ENCODE peak calls at places on chromosomes 2 and 18, in nine cellular contexts. X is esophagus squamous epithelium, I is epithelial cell of esophagus, H is dorsolateral prefrontal cortex, R is heart right ventricle, Z is Peyer's patch, A is A549, U is cardiac fibroblast, K is foreskin fibroblast. O is an unnamed sample.

GRCh38 chr2:101793277-101793969 is 95.9 kb downstream of the MAP4K4 start:
- DNase-seq in U (no peak), H (peak; percentile 64), A (peak; percentile 30), K (peak; percentile 53), R (no peak), I (no peak), Z (no peak), X (no peak), O (no peak)

GRCh38 chr2:106995560-106995959 is 109.6 kb upstream of the ST6GAL2 start:
- DNase-seq in Z (no peak), U (peak; percentile 52), H (no peak), X (no peak), K (no peak), I (no peak), A (no peak), R (no peak), O (no peak)

GRCh38 chr18:67035026-67035425 is 431.1 kb upstream of the CDH19 start:
- DNase-seq in K (no peak), X (no peak), U (no peak), R (no peak), A (no peak), H (no peak), Z (no peak), I (peak; percentile 40), O (no peak)

GRCh38 chr18:55884498-55884897 is 296.5 kb upstream of the TCF4 start:
- DNase-seq in X (no peak), I (no peak), R (no peak), K (no peak), U (no peak), Z (no peak), H (no peak), A (no peak), O (no peak)

GRCh38 chr18:67183398-67183797 is 333.1 kb downstream of the DSEL start:
- DNase-seq in H (no peak), Z (no peak), R (no peak), X (no peak), I (no peak), A (no peak), U (no peak), K (no peak), O (no peak)

GRCh38 chr2:220228310-220229006 is 601.0 kb downstream of the SLC4A3 start:
- DNase-seq in X (no peak), A (peak; percentile 97), H (no peak), U (peak; percentile 93), K (peak; percentile 98), R (no peak), Z (no peak), I (peak; percentile 82), O (peak; percentile 85)

GRCh38 chr18:70578480-70578879 is 289.6 kb downstream of the SOCS6 start:
- DNase-seq in R (no peak), Z (no peak), U (no peak), K (no peak), X (no peak), I (no peak), A (peak; percentile 3), H (no peak), O (no peak)

GRCh38 chr2:154963509-154963908 is 265.0 kb downstream of the KCNJ3 start:
- DNase-seq in Z (no peak), X (no peak), H (no peak), U (no peak), K (no peak), I (no peak), A (no peak), R (no peak), O (no peak)

GRCh38 chr2:45612741-45613140 is 1.7 kb upstream of the SRBD1 start:
- DNase-seq in U (peak; percentile 43), I (peak; percentile 42), X (no peak), Z (no peak), K (peak; percentile 62), R (no peak), H (no peak), A (peak; percentile 42), O (no peak)

GRCh38 chr2:206442516-206442853 is 847 bp upstream of the ADAM23 start:
- DNase-seq in K (peak; percentile 30), A (no peak), X (no peak), H (no peak), R (no peak), Z (no peak), U (no peak), I (no peak), O (no peak)
- H3K4me3 ChIP-seq in K (peak overlapping the region; percentile 46), A (peak overlapping the region; percentile 52), X (peak overlapping the region; percentile 76), H (peak overlapping the region; percentile 75), R (peak overlapping the region; percentile 62), Z (peak overlapping the region; percentile 65), U (peak overlapping the region; percentile 46), I (no peak overlapping the region), O (no peak overlapping the region)

GRCh38 chr2:176637134-176637496 is 367.9 kb downstream of the MTX2 start:
- DNase-seq in I (no peak), X (no peak), U (no peak), A (no peak), K (no peak), H (no peak), R (no peak), Z (no peak), O (no peak)

GRCh38 chr2:176636376-176636775 is 367.1 kb downstream of the MTX2 start:
- DNase-seq in I (no peak), H (no peak), X (no peak), K (no peak), U (no peak), Z (no peak), R (no peak), A (no peak), O (no peak)

GRCh38 chr2:176639016-176639343 is 369.7 kb downstream of the MTX2 start:
- DNase-seq in A (no peak), H (no peak), I (no peak), U (no peak), Z (no peak), X (no peak), R (no peak), K (no peak), O (no peak)

GRCh38 chr2:176638167-176639015 is 369.1 kb downstream of the MTX2 start:
- DNase-seq in Z (peak; percentile 81), U (peak; percentile 65), I (peak; percentile 59), A (peak; percentile 69), H (peak; percentile 75), R (peak; percentile 70), X (no peak), K (peak; percentile 86), O (no peak)

DNA sequence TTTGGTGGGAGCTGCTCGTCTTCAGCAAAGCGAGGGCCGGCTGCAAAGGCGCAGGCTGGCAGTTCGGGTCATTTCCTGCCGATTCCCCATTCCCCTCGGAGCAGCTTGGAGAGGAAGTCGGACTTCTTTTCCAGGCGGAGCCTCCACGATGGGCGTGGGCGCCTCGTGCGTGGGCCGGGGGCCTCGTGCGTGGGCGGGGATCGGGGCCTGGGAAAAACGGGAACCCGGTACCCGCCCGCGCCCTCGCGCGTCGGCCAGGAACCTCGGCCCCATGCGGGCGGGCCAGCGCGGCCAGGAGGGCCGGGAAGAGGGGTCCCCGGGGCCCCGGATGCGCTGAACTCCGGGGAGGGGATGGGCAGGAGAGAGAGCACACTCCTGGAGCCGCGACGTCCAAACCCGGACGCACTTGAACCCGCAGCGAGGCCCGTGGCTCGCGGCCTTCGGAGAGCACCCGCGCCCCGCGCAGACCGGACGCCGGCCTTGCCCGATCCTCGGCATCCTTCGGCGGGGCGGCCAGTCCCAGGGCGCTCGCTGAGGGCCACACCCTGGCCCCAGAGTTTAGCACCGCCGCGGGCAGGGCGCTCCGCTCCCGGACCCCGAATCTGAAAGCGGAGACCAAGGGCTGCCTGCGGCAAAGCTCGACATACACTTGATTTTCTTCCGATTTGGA is 368.4 kb downstream of the MTX2 start:
- DNase-seq in H (no peak), A (peak; percentile 75), X (no peak), U (peak; percentile 25), I (peak; percentile 21), K (peak; percentile 58), R (peak; percentile 34), Z (peak; percentile 52), O (peak; percentile 66)
- TF ChIP-seq CTCF in H (no peak), A (no peak), X (no peak), U (no peak), I (no peak), K (no peak), R (no peak), Z (no peak), O (no peak)

GRCh38 chr2:233353101-233353768 is 1.1 kb upstream of the DGKD start:
- DNase-seq in K (no peak), A (no peak), I (no peak), Z (peak; percentile 77), H (no peak), U (no peak), R (no peak), X (no peak), O (no peak)
- H3K4me3 ChIP-seq in K (no peak overlapping the region), A (peak overlapping the region; percentile 33), I (no peak overlapping the region), Z (peak overlapping the region; percentile 49), H (peak overlapping the region; percentile 62), U (no peak overlapping the region), R (peak overlapping the region; percentile 54), X (peak overlapping the region; percentile 79), O (no peak overlapping the region)

DNA sequence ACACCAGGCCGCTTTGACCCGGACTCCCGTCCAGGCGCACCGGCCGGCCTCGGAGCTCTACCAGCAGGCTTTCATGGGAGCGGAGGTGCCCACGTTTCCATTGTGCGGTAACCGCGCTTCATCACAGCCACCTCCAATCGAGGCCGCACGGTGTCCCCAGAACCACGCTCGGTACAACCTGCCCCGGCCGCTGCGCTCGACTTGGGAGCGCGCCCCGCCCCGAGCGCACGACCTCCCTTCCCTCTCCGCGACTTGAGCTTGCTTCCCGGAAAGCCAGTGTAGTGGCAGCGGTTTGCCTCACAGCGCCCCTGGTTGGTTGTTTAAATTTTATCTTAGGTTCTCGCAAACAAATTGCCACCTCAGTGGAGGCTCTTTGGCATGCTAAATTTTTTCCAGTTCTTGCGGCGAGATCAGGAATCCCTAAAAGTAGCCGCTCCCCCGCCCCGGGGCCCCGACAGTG is 329 bp upstream of the CYP1B1 start:
- DNase-seq in I (peak; percentile 82), X (peak; percentile 8), H (no peak), Z (peak; percentile 71), U (peak; percentile 88), R (peak; percentile 74), A (peak; percentile 93), K (peak; percentile 92), O (peak; percentile 70)
- TF ChIP-seq CTCF in I (peak; percentile 43), X (no peak), H (peak; percentile 7), Z (peak; percentile 36), U (peak; percentile 40), R (peak; percentile 24), A (no peak), K (peak; percentile 27), O (peak; percentile 69)

GRCh38 chr2:216371756-216372702 is at the start of gene MARCHF4:
- DNase-seq in K (peak; percentile 95), Z (peak; percentile 56), X (no peak), I (peak; percentile 82), R (peak; percentile 78), H (peak; percentile 74), A (peak; percentile 78), U (peak; percentile 90), O (peak; percentile 88)
- H3K4me3 ChIP-seq in K (peak within 1 kb of the TSS; percentile 74), Z (no peak within 1 kb of the TSS), X (peak within 1 kb of the TSS; percentile 54), I (peak within 1 kb of the TSS; percentile 26), R (peak within 1 kb of the TSS; percentile 20), H (peak within 1 kb of the TSS; percentile 62), A (peak within 1 kb of the TSS; percentile 64), U (peak within 1 kb of the TSS; percentile 55), O (peak within 1 kb of the TSS; percentile 35)

O was measured in RWPE2.